ENCODE peak calls at places on chromosome 18, in eight cellular contexts. U is lower leg skin, J is PC-9, I is MCF 10A, P is HCT116, N is coronary artery, Z is HL-60, H is Peyer's patch. X is an unnamed sample.

GRCh38 chr18:54119524-54120019 is 104.9 kb downstream of the MBD2 start:
- DNase-seq in U (peak), J (peak), I (peak), P (peak), N (no peak), Z (peak), H (no peak), X (no peak)

GRCh38 chr18:26470011-26470637 is 78.2 kb downstream of the KCTD1 start:
- DNase-seq in U (no peak), J (no peak), I (no peak), P (no peak), N (no peak), Z (no peak), H (no peak), X (no peak)

GRCh38 chr18:2515408-2515807 is 55.9 kb downstream of the METTL4 start:
- DNase-seq in U (no peak), J (no peak), I (peak), P (peak), N (no peak), Z (no peak), H (no peak), X (no peak)

GRCh38 chr18:61797691-61798590 is 94.9 kb downstream of the RNF152 start:
- DNase-seq in U (no peak), J (no peak), I (no peak), P (no peak), N (no peak), Z (no peak), H (no peak), X (no peak)

GRCh38 chr18:64936671-64937070 is 787.8 kb upstream of the LINC00305 start:
- DNase-seq in U (no peak), J (no peak), I (no peak), P (no peak), N (no peak), Z (no peak), H (no peak), X (no peak)

GRCh38 chr18:57150828-57151227 is 3.9 kb downstream of the BOD1L2 start:
- DNase-seq in U (no peak), J (no peak), I (no peak), P (no peak), N (no peak), Z (no peak), H (no peak), X (no peak)

GRCh38 chr18:51943281-51943680 is 396.7 kb upstream of the DCC start:
- DNase-seq in U (no peak), J (no peak), I (no peak), P (no peak), N (no peak), Z (no peak), H (no peak), X (no peak)

GRCh38 chr18:50826027-50826426 is 6.2 kb upstream of the MRO start:
- DNase-seq in U (no peak), J (no peak), I (no peak), P (no peak), N (no peak), Z (no peak), H (no peak), X (no peak)

GRCh38 chr18:50284226-50284885 is 3.0 kb upstream of the MBD1 start:
- DNase-seq in U (no peak), J (peak), I (peak), P (peak), N (no peak), Z (no peak), H (no peak), X (peak)

GRCh38 chr18:2589345-2590060 is 18.1 kb downstream of the NDC80 start:
- DNase-seq in U (no peak), J (no peak), I (peak), P (peak), N (no peak), Z (no peak), H (no peak), X (no peak)

GRCh38 chr18:63904694-63905093 is 3.1 kb upstream of the SERPINB10 start:
- DNase-seq in U (no peak), J (no peak), I (no peak), P (no peak), N (no peak), Z (no peak), H (no peak), X (no peak)

GRCh38 chr18:6279308-6279707 is 135.4 kb downstream of the L3MBTL4 start:
- DNase-seq in U (no peak), J (no peak), I (no peak), P (no peak), N (no peak), Z (no peak), H (no peak), X (no peak)

GRCh38 chr18:52670903-52671302 is 330.9 kb downstream of the DCC start:
- DNase-seq in U (no peak), J (no peak), I (peak), P (no peak), N (no peak), Z (peak), H (no peak), X (no peak)

GRCh38 chr18:42001801-42002200 is 46.8 kb downstream of the PIK3C3 start:
- DNase-seq in U (no peak), J (no peak), I (no peak), P (no peak), N (no peak), Z (no peak), H (no peak), X (no peak)

GRCh38 chr18:42401131-42401673 is 446.2 kb downstream of the PIK3C3 start:
- DNase-seq in U (no peak), J (no peak), I (no peak), P (no peak), N (no peak), Z (no peak), H (no peak), X (no peak)

GRCh38 chr18:23574611-23575308 is 11.5 kb downstream of the NPC1 start:
- DNase-seq in U (no peak), J (no peak), I (no peak), P (no peak), N (no peak), Z (no peak), H (no peak), X (no peak)

GRCh38 chr18:59697236-59697932 is at the start of gene CCBE1:
- DNase-seq in U (peak), J (peak), I (peak), P (peak), N (no peak), Z (no peak), H (no peak), X (no peak)

GRCh38 chr18:50006470-50007046 is 188.4 kb downstream of the MYO5B start:
- DNase-seq in U (no peak), J (no peak), I (no peak), P (no peak), N (no peak), Z (no peak), H (no peak), X (no peak)

GRCh38 chr18:39188278-39188677 is 1622.7 kb upstream of the CELF4 start:
- DNase-seq in U (no peak), J (no peak), I (no peak), P (no peak), N (no peak), Z (no peak), H (no peak), X (no peak)

GRCh38 chr18:7116001-7116831 is 1.4 kb downstream of the LAMA1 start:
- DNase-seq in U (no peak), J (no peak), I (no peak), P (no peak), N (no peak), Z (no peak), H (no peak), X (no peak)

GRCh38 chr18:40841473-40841872 is 1113.6 kb upstream of the PIK3C3 start:
- DNase-seq in U (no peak), J (no peak), I (peak), P (no peak), N (no peak), Z (no peak), H (no peak), X (no peak)

GRCh38 chr18:50879302-50880107 is 587 bp downstream of the ME2 start:
- DNase-seq in U (peak), J (no peak), I (peak), P (no peak), N (no peak), Z (peak), H (peak), X (peak)

GRCh38 chr18:13387856-13388548 is 169.4 kb downstream of the LDLRAD4 start:
- DNase-seq in U (no peak), J (no peak), I (no peak), P (no peak), N (peak), Z (no peak), H (no peak), X (no peak)

GRCh38 chr18:36349552-36349951 is 52.0 kb downstream of the FHOD3 start:
- DNase-seq in U (no peak), J (no peak), I (peak), P (no peak), N (peak), Z (no peak), H (no peak), X (no peak)

GRCh38 chr18:76495435-76496199 is 575 bp upstream of the ZNF516 start:
- DNase-seq in U (peak), J (peak), I (peak), P (no peak), N (no peak), Z (peak), H (no peak), X (peak)
- TF ChIP-seq CTCF in U (no peak), J (no peak), I (no peak), P (no peak), N (no peak), Z (no peak), H (no peak), X (no peak)

GRCh38 chr18:4599312-4599711 is 144.2 kb upstream of the DLGAP1 start:
- DNase-seq in U (no peak), J (no peak), I (no peak), P (no peak), N (no peak), Z (no peak), H (no peak), X (no peak)
- TF ChIP-seq CTCF in U (no peak), J (no peak), I (no peak), P (no peak), N (no peak), Z (no peak), H (no peak), X (no peak)

DNA sequence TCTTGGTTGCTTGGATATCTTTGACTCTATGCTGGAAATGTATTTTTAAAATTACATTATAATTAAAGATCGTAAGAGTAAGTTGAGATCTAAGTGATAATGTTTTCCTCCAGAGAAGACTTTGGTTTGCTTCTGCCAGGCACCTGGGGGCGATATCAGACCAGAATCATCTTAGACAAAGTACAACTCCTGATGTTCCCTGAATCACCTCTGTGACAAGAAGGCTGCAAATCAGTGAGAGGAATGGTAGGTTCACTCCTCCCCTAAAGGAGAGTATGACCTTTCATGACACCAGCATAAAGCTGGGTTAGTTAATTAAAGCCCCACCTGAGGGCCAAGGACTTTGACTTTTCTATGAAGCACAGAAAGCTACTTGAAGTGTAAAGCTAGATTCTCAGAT is 114.4 kb upstream of the DTNA start:
- DNase-seq in U (no peak), J (no peak), I (peak), P (peak), N (no peak), Z (no peak), H (no peak), X (no peak)
- TF ChIP-seq CTCF in U (no peak), J (peak), I (peak), P (peak), N (no peak), Z (peak), H (peak), X (no peak)

GRCh38 chr18:58661423-58661822 is 9.8 kb upstream of the MALT1 start:
- DNase-seq in U (no peak), J (no peak), I (peak), P (no peak), N (no peak), Z (no peak), H (no peak), X (no peak)
- TF ChIP-seq CTCF in U (no peak), J (peak), I (no peak), P (no peak), N (no peak), Z (no peak), H (no peak), X (no peak)

DNA sequence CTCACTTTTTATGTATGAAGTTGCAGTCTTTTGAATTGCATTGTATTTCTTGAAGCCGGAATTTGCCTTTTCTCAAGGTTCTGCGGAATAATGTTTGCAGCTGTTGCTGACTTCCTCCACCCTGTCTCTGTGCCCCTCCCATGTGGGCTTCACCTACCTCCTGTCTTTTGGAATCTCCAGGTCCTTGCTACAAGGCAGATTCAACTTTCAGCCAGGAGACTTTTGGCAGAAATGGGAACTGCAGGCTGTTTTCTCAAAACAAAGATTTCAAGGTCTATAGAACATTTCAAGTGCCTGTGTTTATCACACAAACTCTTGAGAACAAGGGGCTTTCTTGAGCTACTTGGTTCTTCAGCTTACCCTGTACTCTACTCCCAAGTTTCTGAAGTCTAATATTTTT is 25.6 kb downstream of the ZNF236 start:
- DNase-seq in U (no peak), J (no peak), I (peak), P (peak), N (no peak), Z (no peak), H (no peak), X (no peak)
- TF ChIP-seq CTCF in U (no peak), J (peak), I (no peak), P (peak), N (no peak), Z (peak), H (peak), X (no peak)

DNA sequence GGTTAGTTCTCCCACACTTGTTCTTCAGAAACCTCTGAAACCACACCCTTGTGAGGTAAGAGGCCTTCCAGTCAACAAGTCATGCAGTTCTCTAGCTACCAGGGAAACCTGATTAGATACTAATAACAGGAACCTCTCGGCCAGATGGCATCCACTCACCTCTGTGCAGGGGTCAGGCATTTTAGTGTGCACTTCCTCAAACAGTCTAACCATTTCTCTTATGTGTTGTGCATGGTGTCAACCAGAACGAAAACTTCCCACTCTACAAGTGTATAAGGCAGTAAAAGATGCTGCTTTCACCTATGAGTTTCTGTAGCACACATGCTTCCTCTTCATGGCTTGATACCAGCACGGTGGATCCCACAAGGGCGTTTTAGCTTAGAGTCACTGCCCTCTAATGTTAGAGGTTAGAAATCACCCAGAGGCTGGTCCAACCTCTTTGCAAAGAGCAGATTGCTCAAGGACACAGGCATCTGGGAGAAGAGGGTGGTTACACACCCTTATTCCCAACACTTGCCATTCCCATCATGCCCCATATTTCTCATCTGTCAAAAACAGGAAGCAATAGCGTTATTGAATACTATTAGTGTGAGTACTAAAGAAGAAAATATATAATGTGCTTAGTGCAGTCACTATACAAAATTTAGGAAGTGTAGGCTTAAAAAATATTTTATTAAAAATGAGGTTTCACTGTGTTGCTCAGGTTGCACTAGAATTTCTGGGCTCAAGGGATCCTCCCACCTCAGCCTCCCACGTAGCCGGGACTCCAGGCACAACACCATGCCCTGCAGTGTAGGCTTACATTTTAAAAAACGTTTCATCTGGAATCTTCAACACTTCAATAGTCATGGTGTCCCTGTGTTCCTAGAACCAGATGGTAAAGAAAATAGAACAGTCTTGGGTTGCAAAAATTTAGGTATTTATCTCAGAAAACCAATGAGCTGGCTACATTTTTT is 34.5 kb upstream of the RAB31 start:
- DNase-seq in U (peak), J (peak), I (peak), P (peak), N (peak), Z (peak), H (peak), X (peak)
- TF ChIP-seq CTCF in U (no peak), J (peak), I (peak), P (peak), N (no peak), Z (no peak), H (peak), X (peak)

DNA sequence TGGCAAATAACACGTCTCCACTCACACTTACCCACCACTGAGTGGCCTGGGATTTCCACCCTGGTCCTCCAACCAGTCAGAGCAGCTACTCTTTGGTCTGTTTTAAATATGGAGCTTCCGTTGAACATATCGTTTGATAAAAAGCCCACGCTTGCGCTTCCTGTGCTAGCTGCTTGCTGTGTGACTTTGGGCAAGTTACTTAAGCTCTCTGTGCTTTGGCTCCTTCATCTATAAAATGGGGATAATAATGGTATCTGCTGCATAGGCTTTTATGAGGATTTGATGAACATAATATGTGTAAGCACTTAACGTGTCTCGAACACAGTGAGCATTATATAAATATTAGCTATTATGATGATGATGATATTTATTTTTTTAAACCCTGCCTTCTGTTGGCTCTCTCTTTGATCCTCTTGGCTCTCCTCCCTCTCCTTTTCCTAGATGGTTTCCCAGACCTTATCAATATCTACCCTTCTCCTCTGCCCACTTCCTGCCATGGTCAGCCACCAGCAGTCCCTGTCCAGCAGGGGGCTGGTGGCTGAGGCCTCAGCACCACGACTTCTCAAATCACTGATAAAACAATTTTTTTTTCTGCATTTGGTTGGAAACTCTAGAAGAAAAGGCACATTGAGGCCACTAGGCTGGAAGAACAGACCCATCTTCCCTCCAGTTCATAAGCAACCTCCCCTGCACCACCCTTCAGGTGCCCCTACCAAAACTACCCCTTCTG is 191.9 kb downstream of the LOXHD1 start:
- DNase-seq in U (no peak), J (no peak), I (no peak), P (no peak), N (no peak), Z (no peak), H (no peak), X (no peak)
- TF ChIP-seq CTCF in U (no peak), J (peak), I (peak), P (peak), N (no peak), Z (no peak), H (no peak), X (no peak)

DNA sequence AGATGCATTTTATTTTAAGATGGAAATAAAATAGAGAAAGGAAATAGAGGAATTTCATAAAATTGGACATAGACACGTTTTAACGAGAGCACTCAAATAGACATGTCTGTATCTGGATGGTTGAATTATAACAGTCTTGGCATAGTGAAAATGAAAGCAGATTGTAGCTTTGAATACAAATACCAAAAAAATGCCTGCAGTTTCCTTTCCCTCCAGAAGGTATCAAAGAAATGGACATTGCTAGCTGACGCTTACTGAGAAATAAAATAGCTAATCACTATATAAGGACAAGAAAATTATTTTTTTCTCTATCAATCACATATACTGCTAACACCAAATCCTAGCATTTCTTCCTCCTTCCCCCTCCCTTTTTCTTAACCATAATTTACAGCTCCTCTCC is 11.4 kb upstream of the MAPRE2 start:
- DNase-seq in U (no peak), J (no peak), I (no peak), P (no peak), N (no peak), Z (no peak), H (no peak), X (no peak)
- TF ChIP-seq CTCF in U (no peak), J (no peak), I (no peak), P (no peak), N (no peak), Z (no peak), H (peak), X (peak)

GRCh38 chr18:79395761-79396404 is at the start of gene NFATC1:
- DNase-seq in U (no peak), J (no peak), I (peak), P (no peak), N (peak), Z (peak), H (peak), X (no peak)
- TF ChIP-seq CTCF in U (no peak), J (no peak), I (no peak), P (no peak), N (no peak), Z (no peak), H (no peak), X (no peak)